ENCODE peak calls at places on chromosomes 3 and 15, in five cellular contexts. One of them, this sample, is unnamed.

GRCh38 chr3:48088056-48088748 is 72.0 kb upstream of the MAP4 start:
- DNase-seq in NCI-H1105 treated with DMSO at 0.1 percent for 48 hours: peak
- DNase-seq in mesenteric fat pad: no peak
- DNase-seq in CD8-positive, alpha-beta memory T cell: no peak
- DNase-seq in naive thymus-derived CD8-positive, alpha-beta T cell: no peak
- DNase-seq in this sample: no peak

GRCh38 chr3:36540898-36541518 is 160.7 kb downstream of the STAC start:
- DNase-seq in naive thymus-derived CD8-positive, alpha-beta T cell: no peak
- DNase-seq in CD8-positive, alpha-beta memory T cell: no peak
- DNase-seq in mesenteric fat pad: no peak
- DNase-seq in NCI-H1105 treated with DMSO at 0.1 percent for 48 hours: no peak
- DNase-seq in this sample: no peak

GRCh38 chr3:15610083-15610482 is 8.5 kb downstream of the BTD start:
- DNase-seq in NCI-H1105 treated with DMSO at 0.1 percent for 48 hours: no peak
- DNase-seq in naive thymus-derived CD8-positive, alpha-beta T cell: no peak
- DNase-seq in CD8-positive, alpha-beta memory T cell: no peak
- DNase-seq in mesenteric fat pad: no peak
- DNase-seq in this sample: no peak

GRCh38 chr3:102574355-102574754 is 139.5 kb downstream of the ZPLD1 start:
- DNase-seq in NCI-H1105 treated with DMSO at 0.1 percent for 48 hours: no peak
- DNase-seq in CD8-positive, alpha-beta memory T cell: no peak
- DNase-seq in naive thymus-derived CD8-positive, alpha-beta T cell: no peak
- DNase-seq in mesenteric fat pad: no peak
- DNase-seq in this sample: no peak

GRCh38 chr3:186109897-186110803 is 1.3 kb upstream of the ETV5 start:
- DNase-seq in NCI-H1105 treated with DMSO at 0.1 percent for 48 hours: peak
- DNase-seq in mesenteric fat pad: no peak
- DNase-seq in naive thymus-derived CD8-positive, alpha-beta T cell: no peak
- DNase-seq in CD8-positive, alpha-beta memory T cell: no peak
- DNase-seq in this sample: no peak

GRCh38 chr15:83127547-83128150 is 20.2 kb downstream of the TM6SF1 start:
- DNase-seq in CD8-positive, alpha-beta memory T cell: no peak
- DNase-seq in naive thymus-derived CD8-positive, alpha-beta T cell: no peak
- DNase-seq in mesenteric fat pad: no peak
- DNase-seq in NCI-H1105 treated with DMSO at 0.1 percent for 48 hours: no peak
- DNase-seq in this sample: no peak

GRCh38 chr15:70643106-70643782 is 120.1 kb downstream of the UACA start:
- DNase-seq in mesenteric fat pad: no peak
- DNase-seq in NCI-H1105 treated with DMSO at 0.1 percent for 48 hours: no peak
- DNase-seq in naive thymus-derived CD8-positive, alpha-beta T cell: no peak
- DNase-seq in CD8-positive, alpha-beta memory T cell: no peak
- DNase-seq in this sample: no peak

GRCh38 chr3:6935964-6936363 is 75.0 kb downstream of the GRM7 start:
- DNase-seq in CD8-positive, alpha-beta memory T cell: no peak
- DNase-seq in naive thymus-derived CD8-positive, alpha-beta T cell: no peak
- DNase-seq in NCI-H1105 treated with DMSO at 0.1 percent for 48 hours: no peak
- DNase-seq in mesenteric fat pad: no peak
- DNase-seq in this sample: no peak

GRCh38 chr3:24521306-24522154 is 26.9 kb upstream of the THRB start:
- DNase-seq in CD8-positive, alpha-beta memory T cell: no peak
- DNase-seq in mesenteric fat pad: peak
- DNase-seq in naive thymus-derived CD8-positive, alpha-beta T cell: no peak
- DNase-seq in NCI-H1105 treated with DMSO at 0.1 percent for 48 hours: peak
- DNase-seq in this sample: no peak

GRCh38 chr15:67771201-67771600 is 54.1 kb upstream of the SKOR1 start:
- DNase-seq in CD8-positive, alpha-beta memory T cell: no peak
- DNase-seq in mesenteric fat pad: no peak
- DNase-seq in NCI-H1105 treated with DMSO at 0.1 percent for 48 hours: no peak
- DNase-seq in naive thymus-derived CD8-positive, alpha-beta T cell: no peak
- DNase-seq in this sample: no peak

GRCh38 chr3:78647735-78648134 is 1120.1 kb downstream of the ROBO1 start:
- DNase-seq in CD8-positive, alpha-beta memory T cell: no peak
- DNase-seq in mesenteric fat pad: no peak
- DNase-seq in naive thymus-derived CD8-positive, alpha-beta T cell: no peak
- DNase-seq in NCI-H1105 treated with DMSO at 0.1 percent for 48 hours: no peak
- DNase-seq in this sample: no peak

GRCh38 chr15:35118987-35119386 is 33.9 kb upstream of the NANOGP8 start:
- DNase-seq in CD8-positive, alpha-beta memory T cell: no peak
- DNase-seq in mesenteric fat pad: no peak
- DNase-seq in NCI-H1105 treated with DMSO at 0.1 percent for 48 hours: no peak
- DNase-seq in naive thymus-derived CD8-positive, alpha-beta T cell: no peak
- DNase-seq in this sample: no peak

GRCh38 chr3:12193485-12194165 is 34.9 kb upstream of the TIMP4 start:
- DNase-seq in mesenteric fat pad: no peak
- DNase-seq in NCI-H1105 treated with DMSO at 0.1 percent for 48 hours: no peak
- DNase-seq in CD8-positive, alpha-beta memory T cell: no peak
- DNase-seq in naive thymus-derived CD8-positive, alpha-beta T cell: no peak
- DNase-seq in this sample: no peak

GRCh38 chr15:70508561-70509281 is 254.6 kb downstream of the UACA start:
- DNase-seq in CD8-positive, alpha-beta memory T cell: peak
- DNase-seq in naive thymus-derived CD8-positive, alpha-beta T cell: no peak
- DNase-seq in NCI-H1105 treated with DMSO at 0.1 percent for 48 hours: no peak
- DNase-seq in mesenteric fat pad: no peak
- DNase-seq in this sample: no peak

GRCh38 chr3:182740710-182741109 is 52.6 kb upstream of the ATP11B start:
- DNase-seq in naive thymus-derived CD8-positive, alpha-beta T cell: no peak
- DNase-seq in NCI-H1105 treated with DMSO at 0.1 percent for 48 hours: no peak
- DNase-seq in mesenteric fat pad: no peak
- DNase-seq in CD8-positive, alpha-beta memory T cell: no peak
- DNase-seq in this sample: no peak

GRCh38 chr15:70437089-70437488 is 326.3 kb downstream of the UACA start:
- DNase-seq in naive thymus-derived CD8-positive, alpha-beta T cell: no peak
- DNase-seq in mesenteric fat pad: no peak
- DNase-seq in CD8-positive, alpha-beta memory T cell: no peak
- DNase-seq in NCI-H1105 treated with DMSO at 0.1 percent for 48 hours: no peak
- DNase-seq in this sample: no peak

GRCh38 chr15:92346063-92346462 is 47.6 kb upstream of the ST8SIA2 start:
- DNase-seq in NCI-H1105 treated with DMSO at 0.1 percent for 48 hours: no peak
- DNase-seq in CD8-positive, alpha-beta memory T cell: no peak
- DNase-seq in mesenteric fat pad: no peak
- DNase-seq in naive thymus-derived CD8-positive, alpha-beta T cell: no peak
- DNase-seq in this sample: no peak

GRCh38 chr15:71380345-71380744 is 265.1 kb downstream of the THSD4 start:
- DNase-seq in CD8-positive, alpha-beta memory T cell: no peak
- DNase-seq in mesenteric fat pad: no peak
- DNase-seq in NCI-H1105 treated with DMSO at 0.1 percent for 48 hours: no peak
- DNase-seq in naive thymus-derived CD8-positive, alpha-beta T cell: no peak
- DNase-seq in this sample: no peak

GRCh38 chr15:75648156-75649000 is 666 bp downstream of the SNX33 start:
- DNase-seq in CD8-positive, alpha-beta memory T cell: no peak
- DNase-seq in naive thymus-derived CD8-positive, alpha-beta T cell: no peak
- DNase-seq in NCI-H1105 treated with DMSO at 0.1 percent for 48 hours: no peak
- DNase-seq in mesenteric fat pad: no peak
- DNase-seq in this sample: no peak

GRCh38 chr3:36840453-36840921 is 76.1 kb upstream of the DCLK3 start:
- DNase-seq in mesenteric fat pad: no peak
- DNase-seq in naive thymus-derived CD8-positive, alpha-beta T cell: no peak
- DNase-seq in NCI-H1105 treated with DMSO at 0.1 percent for 48 hours: no peak
- DNase-seq in CD8-positive, alpha-beta memory T cell: no peak
- DNase-seq in this sample: no peak

GRCh38 chr3:171459130-171459941 is 869 bp downstream of the TNIK start:
- DNase-seq in CD8-positive, alpha-beta memory T cell: peak
- DNase-seq in naive thymus-derived CD8-positive, alpha-beta T cell: peak
- DNase-seq in NCI-H1105 treated with DMSO at 0.1 percent for 48 hours: peak
- DNase-seq in mesenteric fat pad: no peak
- DNase-seq in this sample: peak

GRCh38 chr15:22963546-22964125 is 16.5 kb downstream of the CYFIP1 start:
- DNase-seq in mesenteric fat pad: no peak
- DNase-seq in NCI-H1105 treated with DMSO at 0.1 percent for 48 hours: no peak
- DNase-seq in CD8-positive, alpha-beta memory T cell: no peak
- DNase-seq in naive thymus-derived CD8-positive, alpha-beta T cell: no peak
- DNase-seq in this sample: no peak

GRCh38 chr3:128973988-128974564 is 19.8 kb downstream of the CFAP92 start:
- DNase-seq in naive thymus-derived CD8-positive, alpha-beta T cell: no peak
- DNase-seq in mesenteric fat pad: no peak
- DNase-seq in NCI-H1105 treated with DMSO at 0.1 percent for 48 hours: no peak
- DNase-seq in CD8-positive, alpha-beta memory T cell: no peak
- DNase-seq in this sample: no peak

This sample was measured in T follicular helper cell.